ENCODE peak calls at places on chromosomes 12 and 14, in four cellular contexts. W is K562, L is WTC11, C is HepG2. Y is an unnamed sample.

GRCh38 chr14:99809864-99810854 is 16.9 kb downstream of the EML1 start:
- DNase-seq in W (no peak), C (peak; percentile 9), L (no peak), Y (no peak)

GRCh38 chr12:1830981-1831930 is 10.9 kb downstream of the LRTM2 start:
- DNase-seq in C (peak; percentile 55), L (peak; percentile 85), W (peak; percentile 49), Y (no peak)

GRCh38 chr14:94690486-94690885 is 78.3 kb downstream of the SERPINA3 start:
- DNase-seq in C (no peak), L (no peak), W (no peak), Y (no peak)

GRCh38 chr12:90111646-90112565 is 403.3 kb upstream of the ATP2B1 start:
- DNase-seq in C (no peak), W (no peak), L (no peak), Y (no peak)

GRCh38 chr14:93332032-93332852 is 594 bp downstream of the BTBD7 start:
- DNase-seq in W (peak; percentile 65), L (peak; percentile 71), C (peak; percentile 40), Y (peak; percentile 58)

GRCh38 chr14:81222694-81223093 is 1.9 kb upstream of the GTF2A1 start:
- DNase-seq in W (peak; percentile 9), C (peak; percentile 65), L (no peak), Y (no peak)

GRCh38 chr12:26245175-26245942 is 50.0 kb downstream of the SSPN start:
- DNase-seq in W (no peak), C (no peak), L (no peak), Y (no peak)

GRCh38 chr12:65607271-65607880 is 216.9 kb upstream of the HMGA2 start:
- DNase-seq in L (no peak), C (no peak), W (no peak), Y (no peak)

GRCh38 chr12:14264316-14264715 is 101.2 kb upstream of the ATF7IP start:
- DNase-seq in W (no peak), C (no peak), L (no peak), Y (no peak)

GRCh38 chr14:52272375-52272774 is 4.9 kb downstream of the PTGDR start:
- DNase-seq in L (peak; percentile 25), C (no peak), W (no peak), Y (peak; percentile 46)

GRCh38 chr14:101828038-101828437 is 66.5 kb downstream of the PPP2R5C start:
- DNase-seq in C (no peak), L (no peak), W (no peak), Y (no peak)

GRCh38 chr12:27333311-27334009 is 824 bp downstream of the BMAL2 start:
- DNase-seq in C (no peak), L (peak; percentile 53), W (peak; percentile 6), Y (peak; percentile 48)

GRCh38 chr12:19757317-19757877 is 318.1 kb downstream of the AEBP2 start:
- DNase-seq in W (no peak), L (no peak), C (no peak), Y (peak; percentile 13)

GRCh38 chr14:100849432-100849831 is 23.5 kb downstream of the MEG3 start:
- DNase-seq in L (no peak), W (no peak), C (no peak), Y (no peak)

GRCh38 chr12:46942579-46942978 is 116.8 kb upstream of the SLC38A4 start:
- DNase-seq in W (no peak), L (no peak), C (no peak), Y (no peak)

GRCh38 chr14:24298892-24299254 is 707 bp downstream of the DHRS1 start:
- DNase-seq in C (peak; percentile 82), L (no peak), W (peak; percentile 28), Y (no peak)

GRCh38 chr12:125124320-125124966 is 59.2 kb downstream of the AACS start:
- DNase-seq in W (no peak), C (no peak), L (no peak), Y (no peak)

GRCh38 chr14:25116607-25117006 is 66.7 kb upstream of the STXBP6 start:
- DNase-seq in W (no peak), L (no peak), C (no peak), Y (no peak)

GRCh38 chr14:91315844-91316267 is 71.4 kb upstream of the GPR68 start:
- DNase-seq in W (no peak), C (no peak), L (no peak), Y (no peak)

GRCh38 chr12:15059123-15059522 is 86.3 kb downstream of the PDE6H start:
- DNase-seq in L (no peak), C (no peak), W (no peak), Y (no peak)

GRCh38 chr14:44961151-44961729 is 507 bp downstream of the KLHL28 start:
- DNase-seq in C (no peak), L (peak; percentile 49), W (peak; percentile 73), Y (peak; percentile 52)

GRCh38 chr12:76313289-76313688 is 34.9 kb downstream of the BBS10 start:
- DNase-seq in W (no peak), C (no peak), L (no peak), Y (no peak)

GRCh38 chr14:96493178-96493577 is 9.0 kb upstream of the PAPOLA start:
- DNase-seq in L (no peak), W (no peak), C (no peak), Y (no peak)

GRCh38 chr12:122862872-122863701 is 27.8 kb downstream of the HIP1R start:
- DNase-seq in C (peak; percentile 78), L (peak; percentile 18), W (no peak), Y (no peak)

DNA sequence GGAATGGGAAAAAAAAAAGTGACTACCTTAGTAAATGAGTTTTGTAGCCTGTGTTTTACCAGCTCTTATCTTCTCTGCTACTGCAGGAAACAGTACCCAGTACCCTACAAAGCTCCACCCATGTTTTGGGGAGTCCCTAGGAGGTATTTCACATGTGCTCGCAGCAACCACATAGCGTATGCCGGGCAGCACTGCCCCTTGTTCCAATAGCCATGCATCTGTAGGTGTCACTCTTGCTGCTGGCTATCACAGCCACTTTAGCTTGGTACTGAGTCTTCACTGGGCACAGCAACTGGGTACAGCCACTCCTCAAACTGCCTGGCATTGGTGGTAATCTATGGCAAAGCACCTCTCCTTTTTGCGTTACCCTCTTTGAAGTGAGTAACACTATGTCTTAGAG is 2.0 kb upstream of the MDM1 start:
- DNase-seq in L (no peak), W (no peak), C (no peak), Y (no peak)
- TF ChIP-seq ELF4 in L (no peak), W (no peak), C (no peak), Y (no peak)

GRCh38 chr14:73227812-73228781 is 9.2 kb upstream of the PAPLN start:
- DNase-seq in L (peak; percentile 54), C (peak; percentile 38), W (no peak), Y (no peak)
- TF ChIP-seq ELF4 in L (no peak), C (no peak), W (no peak), Y (no peak)

DNA sequence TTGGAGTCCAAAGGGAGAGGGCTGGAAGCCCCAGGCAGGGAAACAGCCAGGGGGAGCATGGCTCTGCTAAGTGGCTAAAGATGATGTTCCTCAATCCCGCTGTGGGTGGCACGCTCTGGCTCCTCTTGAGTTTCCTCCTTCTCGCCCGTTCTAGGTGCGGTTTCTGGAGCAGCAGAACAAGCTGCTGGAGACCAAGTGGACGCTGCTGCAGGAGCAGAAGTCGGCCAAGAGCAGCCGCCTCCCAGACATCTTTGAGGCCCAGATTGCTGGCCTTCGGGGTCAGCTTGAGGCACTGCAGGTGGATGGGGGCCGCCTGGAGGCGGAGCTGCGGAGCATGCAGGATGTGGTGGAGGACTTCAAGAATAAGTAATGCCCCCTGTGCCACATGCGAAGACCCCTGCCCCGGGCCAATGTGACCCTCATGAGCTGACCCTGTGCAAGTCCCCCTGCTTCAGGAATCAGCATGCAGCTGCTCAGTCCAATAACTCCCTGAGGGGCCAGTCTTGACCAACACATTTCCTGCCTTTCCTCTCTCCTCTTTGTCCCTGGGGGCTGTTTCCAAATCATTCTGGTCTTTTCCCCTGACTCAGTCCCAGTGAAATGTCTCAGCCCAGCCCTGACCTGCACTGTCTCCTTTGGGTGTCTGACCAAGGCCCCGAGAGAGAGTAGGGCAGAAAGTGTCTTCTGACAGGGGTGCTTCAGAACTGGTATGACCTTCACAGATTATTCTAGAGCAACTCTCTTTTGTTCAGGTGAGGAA is 2.1 kb downstream of the KRT7 start:
- DNase-seq in C (no peak), W (no peak), L (no peak), Y (no peak)
- TF ChIP-seq ELF4 in C (no peak), W (no peak), L (no peak), Y (no peak)

GRCh38 chr12:129901256-129901655 is 2.6 kb downstream of the TMEM132D start:
- DNase-seq in W (no peak), C (no peak), L (no peak), Y (no peak)

GRCh38 chr12:129902371-129903091 is 1.3 kb downstream of the TMEM132D start:
- DNase-seq in L (no peak), W (no peak), C (no peak), Y (no peak)

GRCh38 chr12:129900306-129900705 is 3.5 kb downstream of the TMEM132D start:
- DNase-seq in W (no peak), C (no peak), L (no peak), Y (no peak)

GRCh38 chr12:129903092-129903945 is 506 bp downstream of the TMEM132D start:
- DNase-seq in L (peak; percentile 12), W (no peak), C (no peak), Y (no peak)

GRCh38 chr12:129903956-129904769 is at the start of gene TMEM132D:
- DNase-seq in C (no peak), W (no peak), L (peak; percentile 19), Y (no peak)
- TF ChIP-seq ELF4 in C (no peak), W (no peak), L (no peak), Y (no peak)

GRCh38 chr12:100955139-100955538 is 160.6 kb downstream of the ANO4 start:
- DNase-seq in W (no peak), C (peak; percentile 1), L (peak; percentile 21), Y (no peak)
- TF ChIP-seq ELF4 in W (no peak), C (no peak), L (no peak), Y (no peak)

DNA sequence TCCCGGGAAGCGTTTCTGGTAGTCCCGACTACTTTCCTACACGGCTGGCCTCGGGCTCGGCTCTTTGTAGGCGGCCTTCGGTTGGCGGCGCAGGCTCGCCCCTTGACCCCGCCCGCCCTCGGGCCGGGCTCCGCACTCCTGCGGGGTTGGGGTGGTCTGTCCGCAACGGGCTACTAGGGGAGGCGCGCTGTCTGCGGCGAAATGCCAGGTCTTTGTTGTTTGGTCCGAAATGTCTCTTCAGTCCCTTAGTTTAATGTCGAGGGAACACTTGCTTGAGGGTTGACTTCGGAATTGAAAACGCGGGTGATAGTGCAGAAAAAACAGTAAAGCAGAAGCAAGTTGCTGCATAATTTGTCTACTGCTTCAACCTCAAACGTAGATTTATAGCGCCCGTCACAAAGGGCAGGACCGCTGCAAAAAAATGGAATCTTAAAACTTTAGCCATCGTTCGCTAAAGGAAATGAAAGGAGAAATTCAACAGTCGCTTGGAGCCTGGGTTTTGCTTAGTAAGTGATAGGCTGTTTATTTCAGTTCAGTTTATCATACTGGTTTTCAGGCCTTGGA is 376 bp downstream of the JKAMP start:
- DNase-seq in W (no peak), L (no peak), C (no peak), Y (no peak)
- TF ChIP-seq ELF4 in W (no peak), L (no peak), C (no peak), Y (no peak)

GRCh38 chr14:61517861-61518802 is 177.2 kb upstream of the HIF1A start:
- DNase-seq in L (no peak), W (no peak), C (peak; percentile 68), Y (no peak)

GRCh38 chr14:61520546-61520945 is 174.8 kb upstream of the HIF1A start:
- DNase-seq in C (no peak), L (no peak), W (no peak), Y (no peak)

GRCh38 chr14:61521773-61522172 is 173.5 kb upstream of the HIF1A start:
- DNase-seq in C (no peak), L (no peak), W (no peak), Y (no peak)

GRCh38 chr14:61519106-61519505 is 176.2 kb upstream of the HIF1A start:
- DNase-seq in L (no peak), W (no peak), C (no peak), Y (no peak)

GRCh38 chr14:61519735-61520134 is 175.6 kb upstream of the HIF1A start:
- DNase-seq in L (no peak), W (no peak), C (no peak), Y (no peak)
- TF ChIP-seq ELF4 in L (no peak), W (no peak), C (no peak), Y (no peak)